ENCODE peak calls at places on chromosomes 2 and 18, in four cellular contexts. J, T, I and H are unnamed samples. For H3K27me3, the result is how much of the 10 kb centered on the place peaks cover.

GRCh38 chr2:72743481-72743880 is 82.4 kb downstream of the EXOC6B start:
- DNase-seq in J (no peak), T (no peak), I (no peak), H (no peak)

GRCh38 chr2:182949572-182950189 is 83.2 kb upstream of the FRZB start:
- DNase-seq in J (peak), T (no peak), I (no peak), H (peak)

GRCh38 chr2:24317491-24317920 is 42.8 kb downstream of the ITSN2 start:
- DNase-seq in J (peak), T (no peak), I (no peak), H (peak)

GRCh38 chr2:172864182-172864581 is 128.5 kb downstream of the RAPGEF4 start:
- DNase-seq in J (peak), T (peak), I (peak), H (peak)

GRCh38 chr2:70041666-70042065 is 45.6 kb upstream of the PCBP1 start:
- DNase-seq in J (no peak), T (no peak), I (no peak), H (no peak)

GRCh38 chr2:230668184-230668938 is 44.3 kb upstream of the CAB39 start:
- DNase-seq in J (peak), T (peak), I (peak), H (peak)

GRCh38 chr2:172674034-172674967 is 61.3 kb upstream of the RAPGEF4 start:
- DNase-seq in J (peak), T (no peak), I (peak), H (peak)

GRCh38 chr2:6506311-6507258 is 359.1 kb downstream of the CMPK2 start:
- DNase-seq in J (no peak), T (no peak), I (no peak), H (no peak)

GRCh38 chr2:9055471-9055870 is 52.0 kb upstream of the MBOAT2 start:
- DNase-seq in J (no peak), T (no peak), I (no peak), H (no peak)

GRCh38 chr18:39846277-39846676 is 2108.8 kb upstream of the PIK3C3 start:
- DNase-seq in J (peak), T (no peak), I (no peak), H (peak)

GRCh38 chr2:240586919-240587800 is 626 bp downstream of the CAPN10 start:
- DNase-seq in J (peak), T (no peak), I (peak), H (no peak)

GRCh38 chr18:28178720-28179119 is 1.8 kb upstream of the CDH2 start:
- DNase-seq in J (no peak), T (no peak), I (no peak), H (no peak)

GRCh38 chr2:166230024-166230723 is 102.4 kb upstream of the SCN1A start:
- DNase-seq in J (no peak), T (no peak), I (no peak), H (no peak)

GRCh38 chr2:200353125-200353524 is 46.6 kb downstream of the SPATS2L start:
- DNase-seq in J (no peak), T (no peak), I (no peak), H (no peak)
- H3K4me3 ChIP-seq in J (no peak), T (no peak), I (no peak), H (no peak)

GRCh38 chr2:66576381-66577330 is 141.7 kb downstream of the MEIS1 start:
- DNase-seq in J (no peak), T (no peak), I (peak), H (peak)
- H3K27me3 ChIP-seq in J (half or more), T (under half), I (half or more), H (under half)

DNA sequence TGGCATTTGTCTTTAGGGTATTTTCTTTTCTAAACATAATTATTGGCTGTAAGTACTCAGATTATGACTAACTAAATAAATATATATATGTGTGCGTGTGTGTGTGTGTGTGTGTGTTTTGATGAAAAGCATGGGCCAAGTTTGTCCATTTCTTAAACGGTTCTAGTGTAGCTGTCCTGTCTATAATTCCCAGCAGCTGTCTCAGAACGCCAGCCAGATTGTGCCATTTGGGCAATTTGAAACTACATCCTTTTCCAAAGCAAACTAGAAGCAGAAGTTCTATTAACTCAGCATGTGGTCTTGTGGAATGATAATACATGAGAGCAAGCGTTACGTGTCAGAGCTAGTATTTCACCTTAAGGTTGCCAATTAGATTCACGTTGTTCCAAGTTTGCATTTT is 1.7 kb downstream of the ARHGAP28 start:
- DNase-seq in J (no peak), T (no peak), I (peak), H (no peak)
- H3K4me3 ChIP-seq in J (no peak), T (no peak), I (peak), H (no peak)

GRCh38 chr18:8375269-8375668 is 234.0 kb upstream of the RAB12 start:
- DNase-seq in J (no peak), T (no peak), I (no peak), H (no peak)
- H3K27me3 ChIP-seq in J (under half), T (under half), I (under half), H (under half)

DNA sequence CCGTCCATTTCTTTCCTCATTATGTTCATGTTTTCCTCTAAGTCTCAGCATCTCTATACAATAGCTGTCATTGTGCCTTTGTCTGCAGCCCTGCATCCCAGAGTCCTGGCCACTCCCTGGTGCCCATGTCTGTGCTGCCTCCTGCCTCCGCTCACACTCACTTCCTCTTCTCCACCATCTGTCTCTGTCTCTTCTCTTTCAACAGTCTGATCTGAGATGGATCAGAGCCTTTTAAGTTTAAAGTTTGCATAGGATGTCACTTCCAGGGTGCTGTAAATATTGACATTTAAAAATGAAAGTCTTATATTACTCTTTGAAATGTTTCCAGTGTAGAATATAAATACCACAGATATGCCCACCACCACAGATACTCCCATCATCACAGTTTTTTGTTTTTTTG is 42.7 kb downstream of the UBE2F start:
- DNase-seq in J (no peak), T (no peak), I (no peak), H (no peak)
- H3K4me3 ChIP-seq in J (no peak), T (no peak), I (no peak), H (no peak)